ENCODE peak calls at places on chromosomes 12 and 14, in seven cellular contexts. One of them, this sample, is unnamed.

GRCh38 chr12:12207746-12208145 is 59.1 kb downstream of the LRP6 start:
- DNase-seq in H9: no peak
- DNase-seq in mesenchymal stem cell: no peak
- DNase-seq in neuronal stem cell: no peak
- DNase-seq in mesendoderm: no peak
- DNase-seq in trophoblast cell: no peak
- DNase-seq in H1: no peak
- DNase-seq in this sample: no peak

GRCh38 chr12:52539024-52539820 is 13.7 kb downstream of the KRT71 start:
- DNase-seq in H9: no peak
- DNase-seq in mesenchymal stem cell: peak; percentile 38
- DNase-seq in neuronal stem cell: no peak
- DNase-seq in mesendoderm: no peak
- DNase-seq in trophoblast cell: no peak
- DNase-seq in H1: no peak
- DNase-seq in this sample: peak; percentile 20

GRCh38 chr12:117313906-117314305 is 47.5 kb downstream of the NOS1 start:
- DNase-seq in H9: no peak
- DNase-seq in mesenchymal stem cell: no peak
- DNase-seq in neuronal stem cell: no peak
- DNase-seq in mesendoderm: no peak
- DNase-seq in trophoblast cell: no peak
- DNase-seq in H1: no peak
- DNase-seq in this sample: no peak

GRCh38 chr12:127548123-127548553 is 718.8 kb upstream of the TMEM132C start:
- DNase-seq in H9: no peak
- DNase-seq in mesenchymal stem cell: peak; percentile 26
- DNase-seq in neuronal stem cell: no peak
- DNase-seq in mesendoderm: no peak
- DNase-seq in trophoblast cell: no peak
- DNase-seq in H1: no peak
- DNase-seq in this sample: peak; percentile 72

GRCh38 chr12:132389066-132389465 is 59.7 kb upstream of the GALNT9 start:
- DNase-seq in H9: no peak
- DNase-seq in mesenchymal stem cell: no peak
- DNase-seq in neuronal stem cell: no peak
- DNase-seq in mesendoderm: no peak
- DNase-seq in trophoblast cell: no peak
- DNase-seq in H1: no peak
- DNase-seq in this sample: no peak

GRCh38 chr12:98355322-98355721 is 160.1 kb upstream of the TMPO start:
- DNase-seq in H9: no peak
- DNase-seq in mesenchymal stem cell: peak; percentile 6
- DNase-seq in neuronal stem cell: no peak
- DNase-seq in mesendoderm: peak; percentile 64
- DNase-seq in trophoblast cell: peak; percentile 66
- DNase-seq in H1: no peak
- DNase-seq in this sample: peak; percentile 54

GRCh38 chr12:128557231-128557630 is 266.5 kb downstream of the SLC15A4 start:
- DNase-seq in H9: no peak
- DNase-seq in mesenchymal stem cell: no peak
- DNase-seq in neuronal stem cell: no peak
- DNase-seq in mesendoderm: no peak
- DNase-seq in trophoblast cell: no peak
- DNase-seq in H1: no peak
- DNase-seq in this sample: no peak

GRCh38 chr14:105061428-105062047 is 3.7 kb downstream of the GPR132 start:
- DNase-seq in H9: no peak
- DNase-seq in mesenchymal stem cell: no peak
- DNase-seq in neuronal stem cell: no peak
- DNase-seq in mesendoderm: no peak
- DNase-seq in trophoblast cell: no peak
- DNase-seq in H1: no peak
- DNase-seq in this sample: no peak

GRCh38 chr12:105978686-105979085 is 160.1 kb downstream of the NUAK1 start:
- DNase-seq in H9: no peak
- DNase-seq in mesenchymal stem cell: peak; percentile 43
- DNase-seq in neuronal stem cell: no peak
- DNase-seq in mesendoderm: no peak
- DNase-seq in trophoblast cell: no peak
- DNase-seq in H1: no peak
- DNase-seq in this sample: no peak

GRCh38 chr12:111180830-111181726 is 187.8 kb downstream of the PHETA1 start:
- DNase-seq in H9: no peak
- DNase-seq in mesenchymal stem cell: no peak
- DNase-seq in neuronal stem cell: no peak
- DNase-seq in mesendoderm: no peak
- DNase-seq in trophoblast cell: no peak
- DNase-seq in H1: no peak
- DNase-seq in this sample: peak; percentile 4

GRCh38 chr14:85071447-85071846 is 458.5 kb upstream of the FLRT2 start:
- DNase-seq in H9: no peak
- DNase-seq in mesenchymal stem cell: peak; percentile 39
- DNase-seq in neuronal stem cell: no peak
- DNase-seq in mesendoderm: peak; percentile 42
- DNase-seq in trophoblast cell: no peak
- DNase-seq in H1: no peak
- DNase-seq in this sample: no peak
- H2BK120ac ChIP-seq in H9: no peak overlapping the region
- H2BK120ac ChIP-seq in mesenchymal stem cell: no peak overlapping the region
- H2BK120ac ChIP-seq in neuronal stem cell: no peak overlapping the region
- H2BK120ac ChIP-seq in mesendoderm: no peak overlapping the region
- H2BK120ac ChIP-seq in trophoblast cell: no peak overlapping the region
- H2BK120ac ChIP-seq in H1: no peak overlapping the region
- H2BK120ac ChIP-seq in this sample: no peak overlapping the region

GRCh38 chr12:51028126-51028810 is 2.1 kb upstream of the SLC11A2 start:
- DNase-seq in H9: peak; percentile 72
- DNase-seq in mesenchymal stem cell: peak; percentile 59
- DNase-seq in neuronal stem cell: peak; percentile 21
- DNase-seq in mesendoderm: peak; percentile 88
- DNase-seq in trophoblast cell: peak; percentile 84
- DNase-seq in H1: peak; percentile 38
- DNase-seq in this sample: peak; percentile 33
- H2BK120ac ChIP-seq in H9: no peak overlapping the region
- H2BK120ac ChIP-seq in mesenchymal stem cell: no peak overlapping the region
- H2BK120ac ChIP-seq in neuronal stem cell: no peak overlapping the region
- H2BK120ac ChIP-seq in mesendoderm: no peak overlapping the region
- H2BK120ac ChIP-seq in trophoblast cell: peak overlapping the region; percentile 80
- H2BK120ac ChIP-seq in H1: no peak overlapping the region
- H2BK120ac ChIP-seq in this sample: no peak overlapping the region

GRCh38 chr12:70876952-70877351 is 43.6 kb downstream of the PTPRR start:
- DNase-seq in H9: no peak
- DNase-seq in mesenchymal stem cell: no peak
- DNase-seq in neuronal stem cell: no peak
- DNase-seq in mesendoderm: peak; percentile 90
- DNase-seq in trophoblast cell: no peak
- DNase-seq in H1: no peak
- DNase-seq in this sample: peak; percentile 0
- H2BK120ac ChIP-seq in H9: no peak overlapping the region
- H2BK120ac ChIP-seq in mesenchymal stem cell: no peak overlapping the region
- H2BK120ac ChIP-seq in neuronal stem cell: no peak overlapping the region
- H2BK120ac ChIP-seq in mesendoderm: no peak overlapping the region
- H2BK120ac ChIP-seq in trophoblast cell: no peak overlapping the region
- H2BK120ac ChIP-seq in H1: no peak overlapping the region
- H2BK120ac ChIP-seq in this sample: no peak overlapping the region

GRCh38 chr14:71595441-71595840 is 336.8 kb upstream of the RGS6 start:
- DNase-seq in H9: no peak
- DNase-seq in mesenchymal stem cell: no peak
- DNase-seq in neuronal stem cell: no peak
- DNase-seq in mesendoderm: no peak
- DNase-seq in trophoblast cell: no peak
- DNase-seq in H1: no peak
- DNase-seq in this sample: no peak
- H2BK120ac ChIP-seq in H9: no peak overlapping the region
- H2BK120ac ChIP-seq in mesenchymal stem cell: no peak overlapping the region
- H2BK120ac ChIP-seq in neuronal stem cell: no peak overlapping the region
- H2BK120ac ChIP-seq in mesendoderm: no peak overlapping the region
- H2BK120ac ChIP-seq in trophoblast cell: no peak overlapping the region
- H2BK120ac ChIP-seq in H1: no peak overlapping the region
- H2BK120ac ChIP-seq in this sample: no peak overlapping the region

GRCh38 chr14:101118746-101119610 is 215.5 kb upstream of the RTL1 start:
- DNase-seq in H9: no peak
- DNase-seq in mesenchymal stem cell: no peak
- DNase-seq in neuronal stem cell: no peak
- DNase-seq in mesendoderm: no peak
- DNase-seq in trophoblast cell: no peak
- DNase-seq in H1: no peak
- DNase-seq in this sample: no peak
- H2BK120ac ChIP-seq in H9: no peak overlapping the region
- H2BK120ac ChIP-seq in mesenchymal stem cell: no peak overlapping the region
- H2BK120ac ChIP-seq in neuronal stem cell: no peak overlapping the region
- H2BK120ac ChIP-seq in mesendoderm: no peak overlapping the region
- H2BK120ac ChIP-seq in trophoblast cell: no peak overlapping the region
- H2BK120ac ChIP-seq in H1: no peak overlapping the region
- H2BK120ac ChIP-seq in this sample: no peak overlapping the region

DNA sequence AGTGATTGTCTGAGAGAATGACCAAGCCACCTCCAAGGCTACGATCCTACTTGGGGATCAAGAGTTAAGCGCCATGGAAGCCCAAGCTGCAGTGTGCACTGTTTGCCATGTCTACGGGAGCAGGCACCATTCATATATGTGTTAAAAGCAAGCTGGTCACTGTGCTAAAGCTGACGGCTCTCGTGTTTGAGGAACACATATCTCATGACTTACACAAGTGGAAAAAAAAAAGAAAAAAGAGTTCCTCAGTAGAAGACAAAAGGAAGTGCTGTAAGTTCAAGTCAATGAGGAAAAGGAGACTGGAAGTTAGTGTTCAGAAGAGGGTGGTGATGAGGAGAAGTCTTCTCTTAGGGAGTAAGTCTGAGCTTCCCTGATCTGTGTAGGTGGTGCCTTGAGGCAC is 4.9 kb upstream of the PTCSC3 start:
- DNase-seq in H9: no peak
- DNase-seq in mesenchymal stem cell: no peak
- DNase-seq in neuronal stem cell: no peak
- DNase-seq in mesendoderm: no peak
- DNase-seq in trophoblast cell: no peak
- DNase-seq in H1: no peak
- DNase-seq in this sample: no peak
- H2BK120ac ChIP-seq in H9: no peak overlapping the region
- H2BK120ac ChIP-seq in mesenchymal stem cell: no peak overlapping the region
- H2BK120ac ChIP-seq in neuronal stem cell: no peak overlapping the region
- H2BK120ac ChIP-seq in mesendoderm: no peak overlapping the region
- H2BK120ac ChIP-seq in trophoblast cell: no peak overlapping the region
- H2BK120ac ChIP-seq in H1: no peak overlapping the region
- H2BK120ac ChIP-seq in this sample: no peak overlapping the region